ENCODE peak calls at places on chromosomes 2 and 18, in nine cellular contexts. One of them, this sample, is unnamed.

GRCh38 chr2:128523490-128523889 is 204.8 kb upstream of the HS6ST1 start:
- DNase-seq in IMR-90: no peak
- DNase-seq in ovary: no peak
- DNase-seq in heart left ventricle: no peak
- DNase-seq in GM12891: no peak
- DNase-seq in tibial nerve: no peak
- DNase-seq in adrenal gland: no peak
- DNase-seq in gastrocnemius medialis: no peak
- DNase-seq in uterus: no peak
- DNase-seq in this sample: no peak

GRCh38 chr18:29883114-29883513 is 1159.4 kb downstream of the DSC3 start:
- DNase-seq in gastrocnemius medialis: no peak
- DNase-seq in GM12891: no peak
- DNase-seq in tibial nerve: no peak
- DNase-seq in adrenal gland: no peak
- DNase-seq in heart left ventricle: no peak
- DNase-seq in uterus: no peak
- DNase-seq in ovary: no peak
- DNase-seq in IMR-90: no peak
- DNase-seq in this sample: no peak

GRCh38 chr2:4745596-4745995 is 946.6 kb upstream of the SOX11 start:
- DNase-seq in ovary: no peak
- DNase-seq in IMR-90: no peak
- DNase-seq in adrenal gland: no peak
- DNase-seq in GM12891: no peak
- DNase-seq in tibial nerve: no peak
- DNase-seq in gastrocnemius medialis: no peak
- DNase-seq in heart left ventricle: no peak
- DNase-seq in uterus: no peak
- DNase-seq in this sample: no peak

GRCh38 chr2:11404381-11405073 is 60.1 kb upstream of the ROCK2 start:
- DNase-seq in gastrocnemius medialis: no peak
- DNase-seq in heart left ventricle: no peak
- DNase-seq in ovary: no peak
- DNase-seq in IMR-90: no peak
- DNase-seq in tibial nerve: no peak
- DNase-seq in GM12891: no peak
- DNase-seq in uterus: no peak
- DNase-seq in adrenal gland: no peak
- DNase-seq in this sample: no peak

GRCh38 chr2:167626961-167627360 is 620.4 kb downstream of the STK39 start:
- DNase-seq in adrenal gland: no peak
- DNase-seq in heart left ventricle: no peak
- DNase-seq in uterus: no peak
- DNase-seq in GM12891: no peak
- DNase-seq in IMR-90: no peak
- DNase-seq in ovary: no peak
- DNase-seq in gastrocnemius medialis: no peak
- DNase-seq in tibial nerve: no peak
- DNase-seq in this sample: no peak

GRCh38 chr18:32879497-32879896 is 106.7 kb upstream of the KLHL14 start:
- DNase-seq in uterus: no peak
- DNase-seq in IMR-90: no peak
- DNase-seq in GM12891: no peak
- DNase-seq in ovary: no peak
- DNase-seq in gastrocnemius medialis: no peak
- DNase-seq in heart left ventricle: no peak
- DNase-seq in adrenal gland: no peak
- DNase-seq in tibial nerve: no peak
- DNase-seq in this sample: no peak

GRCh38 chr2:211982162-211982561 is 556.4 kb downstream of the ERBB4 start:
- DNase-seq in adrenal gland: no peak
- DNase-seq in IMR-90: peak; percentile 14
- DNase-seq in heart left ventricle: no peak
- DNase-seq in tibial nerve: no peak
- DNase-seq in GM12891: no peak
- DNase-seq in uterus: no peak
- DNase-seq in gastrocnemius medialis: no peak
- DNase-seq in ovary: no peak
- DNase-seq in this sample: no peak

GRCh38 chr2:47069628-47070154 is 85.4 kb downstream of the STPG4 start:
- DNase-seq in IMR-90: peak; percentile 65
- DNase-seq in heart left ventricle: peak; percentile 84
- DNase-seq in gastrocnemius medialis: no peak
- DNase-seq in adrenal gland: peak; percentile 68
- DNase-seq in uterus: peak; percentile 61
- DNase-seq in tibial nerve: peak; percentile 49
- DNase-seq in ovary: peak; percentile 60
- DNase-seq in GM12891: no peak
- DNase-seq in this sample: peak; percentile 87

GRCh38 chr18:31203086-31203793 is 40.6 kb upstream of the DSC1 start:
- DNase-seq in gastrocnemius medialis: no peak
- DNase-seq in uterus: no peak
- DNase-seq in GM12891: no peak
- DNase-seq in tibial nerve: no peak
- DNase-seq in adrenal gland: no peak
- DNase-seq in ovary: no peak
- DNase-seq in heart left ventricle: peak; percentile 50
- DNase-seq in IMR-90: no peak
- DNase-seq in this sample: no peak

GRCh38 chr2:193276988-193277387 is 1082.3 kb upstream of the TMEFF2 start:
- DNase-seq in adrenal gland: no peak
- DNase-seq in GM12891: no peak
- DNase-seq in heart left ventricle: no peak
- DNase-seq in IMR-90: no peak
- DNase-seq in gastrocnemius medialis: no peak
- DNase-seq in tibial nerve: no peak
- DNase-seq in uterus: no peak
- DNase-seq in ovary: no peak
- DNase-seq in this sample: no peak

GRCh38 chr2:43676322-43677050 is at the start of gene C1GALT1C1L:
- DNase-seq in IMR-90: peak; percentile 66
- DNase-seq in GM12891: peak; percentile 8
- DNase-seq in adrenal gland: peak; percentile 62
- DNase-seq in heart left ventricle: peak; percentile 69
- DNase-seq in tibial nerve: peak; percentile 18
- DNase-seq in ovary: peak; percentile 68
- DNase-seq in uterus: peak; percentile 85
- DNase-seq in gastrocnemius medialis: peak; percentile 35
- DNase-seq in this sample: peak; percentile 44

GRCh38 chr2:8148260-8148880 is 533.5 kb upstream of the ID2 start:
- DNase-seq in GM12891: no peak
- DNase-seq in gastrocnemius medialis: no peak
- DNase-seq in IMR-90: peak; percentile 90
- DNase-seq in uterus: no peak
- DNase-seq in tibial nerve: no peak
- DNase-seq in heart left ventricle: no peak
- DNase-seq in ovary: no peak
- DNase-seq in adrenal gland: no peak
- DNase-seq in this sample: peak; percentile 25

GRCh38 chr2:219571311-219572236 is at the start of gene OBSL1:
- DNase-seq in tibial nerve: no peak
- DNase-seq in heart left ventricle: peak; percentile 93
- DNase-seq in uterus: peak; percentile 66
- DNase-seq in GM12891: no peak
- DNase-seq in ovary: peak; percentile 94
- DNase-seq in IMR-90: peak; percentile 70
- DNase-seq in adrenal gland: peak; percentile 90
- DNase-seq in gastrocnemius medialis: peak; percentile 69
- DNase-seq in this sample: peak; percentile 75

DNA sequence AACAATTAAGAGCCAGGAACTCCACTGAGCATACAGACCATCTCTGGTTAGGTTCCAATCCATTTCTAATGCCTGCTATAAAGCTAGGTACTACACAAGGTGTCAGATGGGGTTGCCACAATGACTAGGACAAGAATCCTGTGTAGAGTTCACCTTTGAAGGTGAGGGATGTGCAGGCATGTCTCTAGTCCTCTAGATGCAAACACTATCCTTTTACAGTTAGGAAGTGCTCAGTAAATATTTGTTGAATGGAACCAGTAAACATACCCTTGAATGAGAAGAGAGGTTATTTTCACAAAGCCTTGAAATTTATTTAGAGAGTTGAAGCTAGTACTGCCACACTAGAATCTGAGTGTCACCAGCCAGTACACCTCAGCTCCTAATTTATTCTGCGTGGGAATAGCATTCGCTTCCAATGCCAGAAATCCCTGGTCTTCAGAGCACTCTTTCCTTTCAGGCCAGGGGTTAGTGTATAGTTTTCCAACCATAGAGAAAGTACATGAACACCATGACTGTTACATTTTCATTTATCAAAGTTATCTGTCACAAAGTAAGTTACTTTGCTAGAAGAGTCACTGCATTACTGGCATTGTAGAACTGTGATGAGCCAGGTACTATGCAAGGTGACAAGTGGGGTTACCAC is 48.3 kb downstream of the STAT1 start:
- DNase-seq in heart left ventricle: no peak
- DNase-seq in adrenal gland: no peak
- DNase-seq in ovary: no peak
- DNase-seq in tibial nerve: no peak
- DNase-seq in IMR-90: no peak
- DNase-seq in gastrocnemius medialis: no peak
- DNase-seq in GM12891: no peak
- DNase-seq in uterus: no peak
- DNase-seq in this sample: no peak
- TF ChIP-seq POLR2A in heart left ventricle: no peak
- TF ChIP-seq POLR2A in adrenal gland: no peak
- TF ChIP-seq POLR2A in ovary: no peak
- TF ChIP-seq POLR2A in tibial nerve: no peak
- TF ChIP-seq POLR2A in IMR-90: no peak
- TF ChIP-seq POLR2A in gastrocnemius medialis: no peak
- TF ChIP-seq POLR2A in GM12891: peak; percentile 83
- TF ChIP-seq POLR2A in uterus: no peak
- TF ChIP-seq POLR2A in this sample: no peak

DNA sequence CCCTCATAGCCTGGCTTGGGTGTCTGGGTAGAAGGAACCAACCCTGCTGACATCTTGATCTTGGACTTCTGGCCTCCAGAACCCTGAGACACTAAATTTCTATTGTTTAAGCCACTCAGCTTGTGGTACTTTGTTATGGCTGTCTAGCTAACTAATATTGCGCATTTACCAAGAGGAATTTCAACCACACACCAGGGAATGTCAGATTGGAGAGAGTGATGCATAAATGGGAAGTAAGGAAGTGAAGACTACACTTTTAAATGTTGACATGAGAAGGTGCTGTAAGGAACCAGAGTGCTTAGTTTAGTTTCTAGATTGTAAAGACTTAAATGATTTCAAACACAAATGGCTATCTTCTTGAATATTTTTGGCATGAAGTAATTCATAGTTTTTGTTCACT is 98.9 kb upstream of the ITGB6 start:
- DNase-seq in adrenal gland: no peak
- DNase-seq in tibial nerve: no peak
- DNase-seq in uterus: no peak
- DNase-seq in GM12891: no peak
- DNase-seq in IMR-90: peak; percentile 45
- DNase-seq in ovary: no peak
- DNase-seq in gastrocnemius medialis: no peak
- DNase-seq in heart left ventricle: no peak
- DNase-seq in this sample: no peak
- TF ChIP-seq POLR2A in adrenal gland: no peak
- TF ChIP-seq POLR2A in tibial nerve: no peak
- TF ChIP-seq POLR2A in uterus: no peak
- TF ChIP-seq POLR2A in GM12891: no peak
- TF ChIP-seq POLR2A in IMR-90: peak; percentile 13
- TF ChIP-seq POLR2A in ovary: no peak
- TF ChIP-seq POLR2A in gastrocnemius medialis: no peak
- TF ChIP-seq POLR2A in heart left ventricle: no peak
- TF ChIP-seq POLR2A in this sample: no peak

DNA sequence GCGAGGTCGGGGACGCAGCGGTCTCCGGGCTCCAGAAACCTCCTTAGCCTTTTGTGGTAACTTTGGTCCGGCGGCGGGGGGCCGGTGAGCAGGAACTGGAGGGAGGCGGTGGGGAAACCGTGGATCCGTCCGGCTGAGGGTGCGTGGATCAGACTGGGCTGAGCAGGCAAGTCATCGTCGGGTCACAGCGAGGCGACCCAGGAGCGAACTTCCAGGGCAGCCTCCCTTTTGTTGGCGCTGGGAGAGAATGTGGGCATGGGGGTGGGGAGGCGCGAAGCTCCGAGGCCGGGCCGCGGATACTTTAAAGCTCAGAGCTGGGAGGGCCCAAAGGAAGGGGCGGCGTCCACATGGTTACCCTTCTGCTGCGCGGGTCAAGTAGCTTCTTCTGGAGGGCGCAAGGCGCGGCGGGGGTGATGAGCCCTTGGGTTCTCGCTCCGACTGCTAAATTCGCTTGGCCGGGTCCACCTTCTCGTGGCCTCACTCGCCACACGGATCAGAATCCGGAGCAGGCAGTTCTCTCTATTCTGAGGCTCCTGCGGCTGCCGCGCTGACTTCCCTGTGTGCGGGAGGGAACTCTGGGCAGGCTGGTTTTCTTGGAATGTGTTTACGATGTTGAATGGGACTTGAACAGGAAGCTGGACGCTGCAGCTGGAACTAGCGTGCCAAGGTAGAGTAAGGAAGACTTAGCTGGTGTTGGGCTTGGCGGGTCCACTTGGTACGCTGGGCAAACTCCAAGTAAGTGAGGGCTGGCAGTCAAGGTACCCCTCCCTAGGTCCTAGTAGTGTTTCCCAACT is 969 bp downstream of the GULP1 start:
- DNase-seq in uterus: peak; percentile 75
- DNase-seq in gastrocnemius medialis: peak; percentile 52
- DNase-seq in ovary: peak; percentile 80
- DNase-seq in IMR-90: peak; percentile 86
- DNase-seq in heart left ventricle: peak; percentile 75
- DNase-seq in tibial nerve: peak; percentile 69
- DNase-seq in adrenal gland: peak; percentile 89
- DNase-seq in GM12891: no peak
- DNase-seq in this sample: peak; percentile 26
- TF ChIP-seq POLR2A in uterus: peak; percentile 62
- TF ChIP-seq POLR2A in gastrocnemius medialis: peak; percentile 43
- TF ChIP-seq POLR2A in ovary: peak; percentile 40
- TF ChIP-seq POLR2A in IMR-90: no peak
- TF ChIP-seq POLR2A in heart left ventricle: peak; percentile 23
- TF ChIP-seq POLR2A in tibial nerve: peak; percentile 65
- TF ChIP-seq POLR2A in adrenal gland: peak; percentile 81
- TF ChIP-seq POLR2A in GM12891: no peak
- TF ChIP-seq POLR2A in this sample: peak; percentile 65

DNA sequence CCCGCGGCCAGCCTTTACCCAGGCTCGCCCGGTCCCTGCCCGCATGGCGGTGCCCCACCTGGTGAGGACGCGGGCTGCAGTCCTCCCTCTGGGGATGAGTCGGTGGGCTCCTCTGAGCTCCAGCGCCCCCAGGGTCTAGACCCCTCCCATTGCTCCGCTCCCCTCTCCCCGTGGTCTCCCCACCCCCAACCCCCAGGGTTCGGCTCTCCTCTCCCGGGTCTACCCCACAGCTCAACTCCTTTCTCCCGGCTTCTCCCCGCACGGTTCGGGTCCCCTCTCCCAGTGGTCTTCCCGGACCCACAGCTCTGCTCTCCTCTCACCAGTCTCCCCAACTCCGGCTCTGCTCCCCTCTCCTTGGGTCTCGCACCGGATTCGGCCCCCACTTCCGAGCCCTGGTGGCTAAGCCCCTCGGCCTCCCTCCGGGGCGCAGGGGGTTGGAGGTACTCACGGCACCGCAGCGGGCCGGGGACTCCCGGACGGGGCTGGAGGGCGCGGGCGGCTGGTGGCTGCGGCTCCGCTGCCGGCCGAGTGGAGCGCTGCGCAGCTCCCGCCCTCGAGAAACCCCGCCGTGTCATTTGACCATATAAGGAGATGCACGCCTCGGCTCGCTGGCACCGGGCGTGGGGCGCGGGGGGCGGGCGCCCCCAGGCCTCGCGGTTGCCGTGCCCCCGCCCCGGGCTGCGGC is at the start of gene FHL2:
- DNase-seq in gastrocnemius medialis: peak; percentile 61
- DNase-seq in GM12891: peak; percentile 79
- DNase-seq in tibial nerve: peak; percentile 37
- DNase-seq in heart left ventricle: peak; percentile 74
- DNase-seq in ovary: peak; percentile 86
- DNase-seq in uterus: peak; percentile 80
- DNase-seq in IMR-90: peak; percentile 80
- DNase-seq in adrenal gland: peak; percentile 78
- DNase-seq in this sample: peak; percentile 58
- TF ChIP-seq POLR2A in gastrocnemius medialis: peak; percentile 84
- TF ChIP-seq POLR2A in GM12891: no peak
- TF ChIP-seq POLR2A in tibial nerve: peak; percentile 75
- TF ChIP-seq POLR2A in heart left ventricle: peak; percentile 62
- TF ChIP-seq POLR2A in ovary: peak; percentile 81
- TF ChIP-seq POLR2A in uterus: peak; percentile 82
- TF ChIP-seq POLR2A in IMR-90: peak; percentile 95
- TF ChIP-seq POLR2A in adrenal gland: peak; percentile 92
- TF ChIP-seq POLR2A in this sample: peak; percentile 75